ENCODE peak calls at places on chromosomes 4 and X, in eight cellular contexts. One of them, this sample, is unnamed.

GRCh38 chrX:154373340-154374306 is 811 bp downstream of the FLNA start:
- DNase-seq in suprapubic skin: no peak
- DNase-seq in NT2/D1: no peak
- DNase-seq in aorta: no peak
- DNase-seq in thoracic aorta: no peak
- DNase-seq in gastrocnemius medialis: peak; percentile 54
- DNase-seq in heart left ventricle: peak; percentile 77
- DNase-seq in upper lobe of left lung: no peak
- DNase-seq in this sample: peak; percentile 52

GRCh38 chr4:72895408-72895807 is 174.1 kb downstream of the COX18 start:
- DNase-seq in thoracic aorta: no peak
- DNase-seq in heart left ventricle: no peak
- DNase-seq in NT2/D1: no peak
- DNase-seq in gastrocnemius medialis: no peak
- DNase-seq in suprapubic skin: no peak
- DNase-seq in aorta: no peak
- DNase-seq in upper lobe of left lung: no peak
- DNase-seq in this sample: no peak

GRCh38 chr4:108008721-108009120 is 19.0 kb downstream of the HADH start:
- DNase-seq in upper lobe of left lung: no peak
- DNase-seq in NT2/D1: no peak
- DNase-seq in thoracic aorta: no peak
- DNase-seq in aorta: no peak
- DNase-seq in heart left ventricle: no peak
- DNase-seq in suprapubic skin: no peak
- DNase-seq in gastrocnemius medialis: peak; percentile 62
- DNase-seq in this sample: no peak

GRCh38 chr4:184506527-184507121 is 32.3 kb upstream of the IRF2 start:
- DNase-seq in upper lobe of left lung: no peak
- DNase-seq in NT2/D1: no peak
- DNase-seq in thoracic aorta: no peak
- DNase-seq in suprapubic skin: no peak
- DNase-seq in heart left ventricle: no peak
- DNase-seq in aorta: no peak
- DNase-seq in gastrocnemius medialis: no peak
- DNase-seq in this sample: no peak

GRCh38 chr4:163991268-163991667 is 496.8 kb downstream of the TMA16 start:
- DNase-seq in NT2/D1: no peak
- DNase-seq in gastrocnemius medialis: no peak
- DNase-seq in heart left ventricle: no peak
- DNase-seq in thoracic aorta: no peak
- DNase-seq in aorta: no peak
- DNase-seq in upper lobe of left lung: no peak
- DNase-seq in suprapubic skin: no peak
- DNase-seq in this sample: no peak

GRCh38 chrX:51569561-51569960 is 49.2 kb downstream of the CENPVL3 start:
- DNase-seq in gastrocnemius medialis: no peak
- DNase-seq in aorta: no peak
- DNase-seq in thoracic aorta: no peak
- DNase-seq in upper lobe of left lung: no peak
- DNase-seq in NT2/D1: no peak
- DNase-seq in heart left ventricle: no peak
- DNase-seq in suprapubic skin: no peak
- DNase-seq in this sample: no peak

GRCh38 chr4:73507541-73507940 is 26.0 kb downstream of the AFM start:
- DNase-seq in suprapubic skin: no peak
- DNase-seq in aorta: no peak
- DNase-seq in thoracic aorta: no peak
- DNase-seq in heart left ventricle: no peak
- DNase-seq in gastrocnemius medialis: no peak
- DNase-seq in upper lobe of left lung: no peak
- DNase-seq in NT2/D1: no peak
- DNase-seq in this sample: no peak

GRCh38 chr4:68904786-68905185 is 46.8 kb downstream of the UGT2A3 start:
- DNase-seq in thoracic aorta: no peak
- DNase-seq in gastrocnemius medialis: no peak
- DNase-seq in NT2/D1: no peak
- DNase-seq in suprapubic skin: no peak
- DNase-seq in aorta: no peak
- DNase-seq in heart left ventricle: no peak
- DNase-seq in upper lobe of left lung: no peak
- DNase-seq in this sample: no peak

GRCh38 chrX:48025561-48025960 is 18.8 kb downstream of the SPACA5 start:
- DNase-seq in gastrocnemius medialis: no peak
- DNase-seq in NT2/D1: peak; percentile 67
- DNase-seq in upper lobe of left lung: no peak
- DNase-seq in aorta: no peak
- DNase-seq in thoracic aorta: no peak
- DNase-seq in heart left ventricle: peak; percentile 41
- DNase-seq in suprapubic skin: no peak
- DNase-seq in this sample: peak; percentile 38

GRCh38 chr4:34644716-34645115 is 1599.6 kb downstream of the ARAP2 start:
- DNase-seq in suprapubic skin: no peak
- DNase-seq in NT2/D1: no peak
- DNase-seq in thoracic aorta: no peak
- DNase-seq in upper lobe of left lung: no peak
- DNase-seq in aorta: no peak
- DNase-seq in gastrocnemius medialis: no peak
- DNase-seq in heart left ventricle: no peak
- DNase-seq in this sample: no peak

GRCh38 chr4:40482985-40483647 is 146.5 kb downstream of the RBM47 start:
- DNase-seq in suprapubic skin: no peak
- DNase-seq in heart left ventricle: no peak
- DNase-seq in gastrocnemius medialis: no peak
- DNase-seq in NT2/D1: no peak
- DNase-seq in thoracic aorta: no peak
- DNase-seq in aorta: no peak
- DNase-seq in upper lobe of left lung: no peak
- DNase-seq in this sample: no peak

GRCh38 chr4:123411976-123412589 is 15.5 kb downstream of the SPRY1 start:
- DNase-seq in thoracic aorta: no peak
- DNase-seq in upper lobe of left lung: no peak
- DNase-seq in gastrocnemius medialis: no peak
- DNase-seq in NT2/D1: no peak
- DNase-seq in aorta: no peak
- DNase-seq in heart left ventricle: no peak
- DNase-seq in suprapubic skin: no peak
- DNase-seq in this sample: no peak

GRCh38 chrX:101759000-101759399 is 99.3 kb upstream of the ARMCX2 start:
- DNase-seq in aorta: no peak
- DNase-seq in suprapubic skin: no peak
- DNase-seq in NT2/D1: peak; percentile 68
- DNase-seq in thoracic aorta: no peak
- DNase-seq in heart left ventricle: peak; percentile 29
- DNase-seq in upper lobe of left lung: no peak
- DNase-seq in gastrocnemius medialis: no peak
- DNase-seq in this sample: peak; percentile 23

GRCh38 chr4:153488719-153489384 is 22.7 kb downstream of the TMEM131L start:
- DNase-seq in thoracic aorta: no peak
- DNase-seq in gastrocnemius medialis: peak; percentile 63
- DNase-seq in aorta: no peak
- DNase-seq in upper lobe of left lung: peak; percentile 67
- DNase-seq in suprapubic skin: no peak
- DNase-seq in NT2/D1: no peak
- DNase-seq in heart left ventricle: peak; percentile 72
- DNase-seq in this sample: peak; percentile 52

GRCh38 chr4:146073517-146073916 is 102.0 kb upstream of the LSM6 start:
- DNase-seq in suprapubic skin: no peak
- DNase-seq in aorta: no peak
- DNase-seq in thoracic aorta: no peak
- DNase-seq in NT2/D1: no peak
- DNase-seq in gastrocnemius medialis: no peak
- DNase-seq in upper lobe of left lung: no peak
- DNase-seq in heart left ventricle: no peak
- DNase-seq in this sample: no peak

GRCh38 chrX:53319614-53320542 is 38.5 kb upstream of the IQSEC2 start:
- DNase-seq in aorta: no peak
- DNase-seq in heart left ventricle: no peak
- DNase-seq in gastrocnemius medialis: no peak
- DNase-seq in upper lobe of left lung: no peak
- DNase-seq in NT2/D1: no peak
- DNase-seq in thoracic aorta: no peak
- DNase-seq in suprapubic skin: no peak
- DNase-seq in this sample: no peak

GRCh38 chr4:120714581-120714980 is 207.9 kb downstream of the PRDM5 start:
- DNase-seq in thoracic aorta: no peak
- DNase-seq in heart left ventricle: no peak
- DNase-seq in gastrocnemius medialis: no peak
- DNase-seq in NT2/D1: no peak
- DNase-seq in upper lobe of left lung: no peak
- DNase-seq in suprapubic skin: no peak
- DNase-seq in aorta: no peak
- DNase-seq in this sample: no peak

DNA sequence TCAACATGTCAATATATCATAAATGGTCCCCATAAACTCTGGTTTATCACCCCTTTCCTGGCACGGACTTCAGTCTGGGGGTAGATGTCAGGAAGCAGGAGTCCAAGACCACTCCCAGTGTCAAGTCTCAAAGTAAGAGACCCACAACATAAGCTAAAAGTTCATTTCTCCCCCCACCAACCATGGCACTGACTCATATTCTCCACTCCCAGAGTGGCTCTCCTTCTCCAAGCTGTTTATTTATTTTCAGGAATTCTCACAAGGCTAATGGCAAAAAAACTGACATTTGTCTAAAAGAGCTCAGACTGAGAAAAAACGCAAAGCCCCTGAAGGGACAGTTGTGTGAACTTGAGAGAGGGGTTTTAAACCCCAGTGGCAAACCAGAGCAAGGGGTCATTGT is 217.0 kb downstream of the RAB28 start:
- DNase-seq in NT2/D1: no peak
- DNase-seq in gastrocnemius medialis: no peak
- DNase-seq in upper lobe of left lung: no peak
- DNase-seq in suprapubic skin: no peak
- DNase-seq in heart left ventricle: no peak
- DNase-seq in aorta: no peak
- DNase-seq in thoracic aorta: no peak
- DNase-seq in this sample: no peak
- H3K4me1 ChIP-seq in NT2/D1: peaks cover under 1% of the 10 kb centered on the region
- H3K4me1 ChIP-seq in gastrocnemius medialis: no peaks in the 10 kb centered on the region
- H3K4me1 ChIP-seq in upper lobe of left lung: no peaks in the 10 kb centered on the region
- H3K4me1 ChIP-seq in suprapubic skin: no peaks in the 10 kb centered on the region
- H3K4me1 ChIP-seq in heart left ventricle: no peaks in the 10 kb centered on the region
- H3K4me1 ChIP-seq in aorta: peaks cover 3% of the 10 kb centered on the region
- H3K4me1 ChIP-seq in thoracic aorta: no peaks in the 10 kb centered on the region
- H3K4me1 ChIP-seq in this sample: no peaks in the 10 kb centered on the region

DNA sequence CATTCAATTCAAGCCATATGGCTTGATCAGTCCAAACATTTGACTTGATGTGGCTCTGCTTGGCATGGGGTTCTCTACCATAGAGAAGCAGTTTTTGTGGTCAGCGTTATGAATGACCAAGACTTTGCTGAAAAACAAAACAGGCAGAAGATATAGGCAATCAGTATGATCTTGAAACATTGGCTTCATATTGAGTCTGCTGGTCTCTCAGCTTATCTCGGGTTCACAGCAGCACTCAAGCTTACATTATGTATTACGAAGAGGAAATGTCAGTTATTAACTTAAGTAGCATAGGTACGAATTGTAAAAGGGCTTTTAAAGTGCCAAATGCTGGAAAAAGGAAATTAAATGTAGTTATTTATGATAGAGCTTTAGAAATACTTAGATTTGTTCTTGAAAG is 99.0 kb downstream of the AFF2 start:
- DNase-seq in thoracic aorta: no peak
- DNase-seq in suprapubic skin: no peak
- DNase-seq in upper lobe of left lung: no peak
- DNase-seq in heart left ventricle: no peak
- DNase-seq in NT2/D1: no peak
- DNase-seq in gastrocnemius medialis: no peak
- DNase-seq in aorta: no peak
- DNase-seq in this sample: no peak
- H3K4me1 ChIP-seq in thoracic aorta: no peaks in the 10 kb centered on the region
- H3K4me1 ChIP-seq in suprapubic skin: no peaks in the 10 kb centered on the region
- H3K4me1 ChIP-seq in upper lobe of left lung: no peaks in the 10 kb centered on the region
- H3K4me1 ChIP-seq in heart left ventricle: no peaks in the 10 kb centered on the region
- H3K4me1 ChIP-seq in NT2/D1: no peaks in the 10 kb centered on the region
- H3K4me1 ChIP-seq in gastrocnemius medialis: no peaks in the 10 kb centered on the region
- H3K4me1 ChIP-seq in aorta: no peaks in the 10 kb centered on the region
- H3K4me1 ChIP-seq in this sample: no peaks in the 10 kb centered on the region

GRCh38 chr4:155609455-155610059 is 57.1 kb upstream of the GUCY1A1 start:
- DNase-seq in heart left ventricle: no peak
- DNase-seq in NT2/D1: no peak
- DNase-seq in gastrocnemius medialis: no peak
- DNase-seq in thoracic aorta: no peak
- DNase-seq in aorta: no peak
- DNase-seq in upper lobe of left lung: no peak
- DNase-seq in suprapubic skin: no peak
- DNase-seq in this sample: no peak
- H3K4me1 ChIP-seq in heart left ventricle: peaks cover 11% of the 10 kb centered on the region
- H3K4me1 ChIP-seq in NT2/D1: no peaks in the 10 kb centered on the region
- H3K4me1 ChIP-seq in gastrocnemius medialis: no peaks in the 10 kb centered on the region
- H3K4me1 ChIP-seq in thoracic aorta: no peaks in the 10 kb centered on the region
- H3K4me1 ChIP-seq in aorta: no peaks in the 10 kb centered on the region
- H3K4me1 ChIP-seq in upper lobe of left lung: no peaks in the 10 kb centered on the region
- H3K4me1 ChIP-seq in suprapubic skin: peaks cover 1% of the 10 kb centered on the region
- H3K4me1 ChIP-seq in this sample: no peaks in the 10 kb centered on the region

GRCh38 chrX:88604433-88605221 is 142.4 kb upstream of the CPXCR1 start:
- DNase-seq in suprapubic skin: no peak
- DNase-seq in thoracic aorta: no peak
- DNase-seq in heart left ventricle: no peak
- DNase-seq in gastrocnemius medialis: no peak
- DNase-seq in aorta: no peak
- DNase-seq in upper lobe of left lung: no peak
- DNase-seq in NT2/D1: no peak
- DNase-seq in this sample: no peak

GRCh38 chrX:88605222-88605583 is 141.8 kb upstream of the CPXCR1 start:
- DNase-seq in upper lobe of left lung: no peak
- DNase-seq in thoracic aorta: no peak
- DNase-seq in gastrocnemius medialis: no peak
- DNase-seq in suprapubic skin: no peak
- DNase-seq in NT2/D1: no peak
- DNase-seq in aorta: no peak
- DNase-seq in heart left ventricle: no peak
- DNase-seq in this sample: no peak

DNA sequence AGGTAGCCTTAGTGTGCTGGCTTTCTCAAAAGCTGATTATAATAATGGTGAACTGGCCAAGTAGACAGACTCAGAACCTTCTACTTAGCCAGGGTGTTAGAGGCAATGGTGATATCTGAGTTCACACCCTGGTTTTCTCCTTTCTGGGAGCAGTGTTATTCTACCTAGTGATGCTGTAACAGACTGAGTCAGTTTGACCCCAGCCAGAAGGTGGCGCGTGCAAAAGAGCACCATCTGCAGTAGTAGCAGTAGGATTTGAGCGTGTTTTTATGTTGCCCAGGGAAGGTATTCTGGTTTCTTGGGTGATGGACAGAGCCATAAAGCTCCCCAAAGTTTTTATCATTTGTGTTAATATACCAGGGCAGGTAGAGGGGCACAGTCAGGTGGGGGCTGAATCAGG is 143.8 kb upstream of the CPXCR1 start:
- DNase-seq in gastrocnemius medialis: no peak
- DNase-seq in aorta: no peak
- DNase-seq in upper lobe of left lung: no peak
- DNase-seq in heart left ventricle: no peak
- DNase-seq in NT2/D1: no peak
- DNase-seq in thoracic aorta: no peak
- DNase-seq in suprapubic skin: no peak
- DNase-seq in this sample: no peak
- H3K4me1 ChIP-seq in gastrocnemius medialis: no peaks in the 10 kb centered on the region
- H3K4me1 ChIP-seq in aorta: no peaks in the 10 kb centered on the region
- H3K4me1 ChIP-seq in upper lobe of left lung: no peaks in the 10 kb centered on the region
- H3K4me1 ChIP-seq in heart left ventricle: no peaks in the 10 kb centered on the region
- H3K4me1 ChIP-seq in NT2/D1: no peaks in the 10 kb centered on the region
- H3K4me1 ChIP-seq in thoracic aorta: no peaks in the 10 kb centered on the region
- H3K4me1 ChIP-seq in suprapubic skin: no peaks in the 10 kb centered on the region
- H3K4me1 ChIP-seq in this sample: no peaks in the 10 kb centered on the region

This sample was measured in heart right ventricle.